ENCODE peak calls at places on chromosomes 4 and X, in seven cellular contexts. One of them, this sample, is unnamed.

GRCh38 chrX:11667286-11667685 is 1.6 kb upstream of the ARHGAP6 start:
- DNase-seq in NT2/D1: no peak
- DNase-seq in CD8-positive, alpha-beta T cell: no peak
- DNase-seq in COR-L47: no peak
- DNase-seq in ELR: peak; percentile 25
- DNase-seq in mammary epithelial cell: no peak
- DNase-seq in stimulated activated CD4-positive, alpha-beta T cell treated with anti-CD3 and anti-CD28 coated beads, Interleukin-4, amount 100 ng/mL, for 4 hours: no peak
- DNase-seq in this sample: no peak

GRCh38 chr4:85534120-85534519 is 59.2 kb downstream of the ARHGAP24 start:
- DNase-seq in NT2/D1: no peak
- DNase-seq in CD8-positive, alpha-beta T cell: no peak
- DNase-seq in COR-L47: no peak
- DNase-seq in ELR: no peak
- DNase-seq in mammary epithelial cell: no peak
- DNase-seq in stimulated activated CD4-positive, alpha-beta T cell treated with anti-CD3 and anti-CD28 coated beads, Interleukin-4, amount 100 ng/mL, for 4 hours: no peak
- DNase-seq in this sample: no peak

GRCh38 chr4:163544407-163545038 is 50.0 kb downstream of the TMA16 start:
- DNase-seq in NT2/D1: peak; percentile 27
- DNase-seq in CD8-positive, alpha-beta T cell: peak; percentile 68
- DNase-seq in COR-L47: peak; percentile 49
- DNase-seq in ELR: peak; percentile 68
- DNase-seq in mammary epithelial cell: no peak
- DNase-seq in stimulated activated CD4-positive, alpha-beta T cell treated with anti-CD3 and anti-CD28 coated beads, Interleukin-4, amount 100 ng/mL, for 4 hours: peak; percentile 44
- DNase-seq in this sample: no peak

GRCh38 chrX:68941385-68941952 is 112.6 kb downstream of the EFNB1 start:
- DNase-seq in NT2/D1: no peak
- DNase-seq in CD8-positive, alpha-beta T cell: peak; percentile 29
- DNase-seq in COR-L47: no peak
- DNase-seq in ELR: no peak
- DNase-seq in mammary epithelial cell: no peak
- DNase-seq in stimulated activated CD4-positive, alpha-beta T cell treated with anti-CD3 and anti-CD28 coated beads, Interleukin-4, amount 100 ng/mL, for 4 hours: no peak
- DNase-seq in this sample: no peak

GRCh38 chr4:15004701-15005301 is 2.5 kb downstream of the CPEB2 start:
- DNase-seq in NT2/D1: peak; percentile 39
- DNase-seq in CD8-positive, alpha-beta T cell: peak; percentile 54
- DNase-seq in COR-L47: no peak
- DNase-seq in ELR: peak; percentile 88
- DNase-seq in mammary epithelial cell: peak; percentile 80
- DNase-seq in stimulated activated CD4-positive, alpha-beta T cell treated with anti-CD3 and anti-CD28 coated beads, Interleukin-4, amount 100 ng/mL, for 4 hours: peak; percentile 24
- DNase-seq in this sample: peak; percentile 13

GRCh38 chr4:60656171-60656570 is 544.0 kb upstream of the ADGRL3 start:
- DNase-seq in NT2/D1: no peak
- DNase-seq in CD8-positive, alpha-beta T cell: no peak
- DNase-seq in COR-L47: no peak
- DNase-seq in ELR: no peak
- DNase-seq in mammary epithelial cell: no peak
- DNase-seq in stimulated activated CD4-positive, alpha-beta T cell treated with anti-CD3 and anti-CD28 coated beads, Interleukin-4, amount 100 ng/mL, for 4 hours: no peak
- DNase-seq in this sample: no peak

GRCh38 chrX:40733691-40734090 is 1.7 kb downstream of the MED14 start:
- DNase-seq in NT2/D1: no peak
- DNase-seq in CD8-positive, alpha-beta T cell: no peak
- DNase-seq in COR-L47: no peak
- DNase-seq in ELR: no peak
- DNase-seq in mammary epithelial cell: no peak
- DNase-seq in stimulated activated CD4-positive, alpha-beta T cell treated with anti-CD3 and anti-CD28 coated beads, Interleukin-4, amount 100 ng/mL, for 4 hours: no peak
- DNase-seq in this sample: no peak

GRCh38 chr4:164501074-164501473 is 252.9 kb upstream of the SMIM31 start:
- DNase-seq in NT2/D1: no peak
- DNase-seq in CD8-positive, alpha-beta T cell: no peak
- DNase-seq in COR-L47: no peak
- DNase-seq in ELR: no peak
- DNase-seq in mammary epithelial cell: peak; percentile 41
- DNase-seq in stimulated activated CD4-positive, alpha-beta T cell treated with anti-CD3 and anti-CD28 coated beads, Interleukin-4, amount 100 ng/mL, for 4 hours: no peak
- DNase-seq in this sample: no peak

GRCh38 chr4:168409089-168409801 is 71.0 kb downstream of the DDX60L start:
- DNase-seq in NT2/D1: no peak
- DNase-seq in CD8-positive, alpha-beta T cell: no peak
- DNase-seq in COR-L47: no peak
- DNase-seq in ELR: peak; percentile 68
- DNase-seq in mammary epithelial cell: peak; percentile 35
- DNase-seq in stimulated activated CD4-positive, alpha-beta T cell treated with anti-CD3 and anti-CD28 coated beads, Interleukin-4, amount 100 ng/mL, for 4 hours: no peak
- DNase-seq in this sample: no peak

GRCh38 chr4:81919238-81919637 is 447.5 kb upstream of the RASGEF1B start:
- DNase-seq in NT2/D1: no peak
- DNase-seq in CD8-positive, alpha-beta T cell: no peak
- DNase-seq in COR-L47: peak; percentile 13
- DNase-seq in ELR: peak; percentile 12
- DNase-seq in mammary epithelial cell: peak; percentile 27
- DNase-seq in stimulated activated CD4-positive, alpha-beta T cell treated with anti-CD3 and anti-CD28 coated beads, Interleukin-4, amount 100 ng/mL, for 4 hours: no peak
- DNase-seq in this sample: no peak

GRCh38 chr4:82648356-82648755 is 86.6 kb upstream of the TMEM150C start:
- DNase-seq in NT2/D1: no peak
- DNase-seq in CD8-positive, alpha-beta T cell: no peak
- DNase-seq in COR-L47: no peak
- DNase-seq in ELR: peak; percentile 34
- DNase-seq in mammary epithelial cell: peak; percentile 31
- DNase-seq in stimulated activated CD4-positive, alpha-beta T cell treated with anti-CD3 and anti-CD28 coated beads, Interleukin-4, amount 100 ng/mL, for 4 hours: no peak
- DNase-seq in this sample: no peak

GRCh38 chr4:6005175-6005574 is 13.1 kb downstream of the C4orf50 start:
- DNase-seq in NT2/D1: no peak
- DNase-seq in CD8-positive, alpha-beta T cell: no peak
- DNase-seq in COR-L47: no peak
- DNase-seq in ELR: no peak
- DNase-seq in mammary epithelial cell: no peak
- DNase-seq in stimulated activated CD4-positive, alpha-beta T cell treated with anti-CD3 and anti-CD28 coated beads, Interleukin-4, amount 100 ng/mL, for 4 hours: no peak
- DNase-seq in this sample: no peak

GRCh38 chr4:156476359-156476758 is 495.2 kb downstream of the PDGFC start:
- DNase-seq in NT2/D1: no peak
- DNase-seq in CD8-positive, alpha-beta T cell: no peak
- DNase-seq in COR-L47: no peak
- DNase-seq in ELR: peak; percentile 97
- DNase-seq in mammary epithelial cell: peak; percentile 98
- DNase-seq in stimulated activated CD4-positive, alpha-beta T cell treated with anti-CD3 and anti-CD28 coated beads, Interleukin-4, amount 100 ng/mL, for 4 hours: no peak
- DNase-seq in this sample: no peak

GRCh38 chr4:74316397-74316796 is 8.1 kb downstream of the EPGN start:
- DNase-seq in NT2/D1: no peak
- DNase-seq in CD8-positive, alpha-beta T cell: no peak
- DNase-seq in COR-L47: no peak
- DNase-seq in ELR: no peak
- DNase-seq in mammary epithelial cell: no peak
- DNase-seq in stimulated activated CD4-positive, alpha-beta T cell treated with anti-CD3 and anti-CD28 coated beads, Interleukin-4, amount 100 ng/mL, for 4 hours: no peak
- DNase-seq in this sample: no peak

GRCh38 chr4:6201580-6202091 is 1.3 kb upstream of the JAKMIP1 start:
- DNase-seq in NT2/D1: no peak
- DNase-seq in CD8-positive, alpha-beta T cell: no peak
- DNase-seq in COR-L47: no peak
- DNase-seq in ELR: no peak
- DNase-seq in mammary epithelial cell: no peak
- DNase-seq in stimulated activated CD4-positive, alpha-beta T cell treated with anti-CD3 and anti-CD28 coated beads, Interleukin-4, amount 100 ng/mL, for 4 hours: no peak
- DNase-seq in this sample: no peak

GRCh38 chr4:54282837-54283236 is 53.7 kb downstream of the PDGFRA start:
- DNase-seq in NT2/D1: no peak
- DNase-seq in CD8-positive, alpha-beta T cell: no peak
- DNase-seq in COR-L47: no peak
- DNase-seq in ELR: no peak
- DNase-seq in mammary epithelial cell: no peak
- DNase-seq in stimulated activated CD4-positive, alpha-beta T cell treated with anti-CD3 and anti-CD28 coated beads, Interleukin-4, amount 100 ng/mL, for 4 hours: no peak
- DNase-seq in this sample: no peak

GRCh38 chr4:88600129-88600849 is 8.0 kb downstream of the HERC3 start:
- DNase-seq in NT2/D1: no peak
- DNase-seq in CD8-positive, alpha-beta T cell: no peak
- DNase-seq in COR-L47: no peak
- DNase-seq in ELR: peak; percentile 92
- DNase-seq in mammary epithelial cell: peak; percentile 89
- DNase-seq in stimulated activated CD4-positive, alpha-beta T cell treated with anti-CD3 and anti-CD28 coated beads, Interleukin-4, amount 100 ng/mL, for 4 hours: no peak
- DNase-seq in this sample: no peak

GRCh38 chrX:15854080-15854655 is 445 bp downstream of the AP1S2 start:
- DNase-seq in NT2/D1: peak; percentile 15
- DNase-seq in CD8-positive, alpha-beta T cell: peak; percentile 71
- DNase-seq in COR-L47: no peak
- DNase-seq in ELR: peak; percentile 51
- DNase-seq in mammary epithelial cell: peak; percentile 24
- DNase-seq in stimulated activated CD4-positive, alpha-beta T cell treated with anti-CD3 and anti-CD28 coated beads, Interleukin-4, amount 100 ng/mL, for 4 hours: peak; percentile 22
- DNase-seq in this sample: peak; percentile 40